ENCODE peak calls at places on chromosomes 13 and 19, in eight cellular contexts. One of them, this sample, is unnamed.

GRCh38 chr19:7004313-7004931 is 16.8 kb downstream of the MBD3L2B start:
- DNase-seq in progenitor cell of endocrine pancreas: no peak
- DNase-seq in Peyer's patch: no peak
- DNase-seq in omental fat pad: no peak
- DNase-seq in nephron progenitor cell: peak
- DNase-seq in retinal pigment epithelial cell: peak
- DNase-seq in astrocyte: no peak
- DNase-seq in MCF 10A: peak
- DNase-seq in this sample: no peak

GRCh38 chr19:2043269-2043641 is 7.8 kb downstream of the MKNK2 start:
- DNase-seq in progenitor cell of endocrine pancreas: no peak
- DNase-seq in Peyer's patch: peak
- DNase-seq in omental fat pad: no peak
- DNase-seq in nephron progenitor cell: no peak
- DNase-seq in retinal pigment epithelial cell: no peak
- DNase-seq in astrocyte: no peak
- DNase-seq in MCF 10A: no peak
- DNase-seq in this sample: no peak

GRCh38 chr19:50330365-50331078 is 1.3 kb upstream of the KCNC3 start:
- DNase-seq in progenitor cell of endocrine pancreas: peak
- DNase-seq in Peyer's patch: peak
- DNase-seq in omental fat pad: no peak
- DNase-seq in nephron progenitor cell: peak
- DNase-seq in retinal pigment epithelial cell: no peak
- DNase-seq in astrocyte: no peak
- DNase-seq in MCF 10A: no peak
- DNase-seq in this sample: peak

GRCh38 chr19:10946964-10947657 is 13.7 kb upstream of the SMARCA4 start:
- DNase-seq in progenitor cell of endocrine pancreas: no peak
- DNase-seq in Peyer's patch: no peak
- DNase-seq in omental fat pad: no peak
- DNase-seq in nephron progenitor cell: no peak
- DNase-seq in retinal pigment epithelial cell: peak
- DNase-seq in astrocyte: peak
- DNase-seq in MCF 10A: peak
- DNase-seq in this sample: no peak

GRCh38 chr19:16661480-16662034 is 618 bp downstream of the TMEM38A start:
- DNase-seq in progenitor cell of endocrine pancreas: peak
- DNase-seq in Peyer's patch: peak
- DNase-seq in omental fat pad: no peak
- DNase-seq in nephron progenitor cell: peak
- DNase-seq in retinal pigment epithelial cell: no peak
- DNase-seq in astrocyte: no peak
- DNase-seq in MCF 10A: no peak
- DNase-seq in this sample: peak

GRCh38 chr19:58356236-58356970 is 3.1 kb upstream of the A1BG start:
- DNase-seq in progenitor cell of endocrine pancreas: no peak
- DNase-seq in Peyer's patch: no peak
- DNase-seq in omental fat pad: no peak
- DNase-seq in nephron progenitor cell: no peak
- DNase-seq in retinal pigment epithelial cell: no peak
- DNase-seq in astrocyte: no peak
- DNase-seq in MCF 10A: no peak
- DNase-seq in this sample: peak

GRCh38 chr13:97976551-97977375 is 23.3 kb downstream of the IPO5 start:
- DNase-seq in progenitor cell of endocrine pancreas: peak
- DNase-seq in Peyer's patch: no peak
- DNase-seq in omental fat pad: no peak
- DNase-seq in nephron progenitor cell: peak
- DNase-seq in retinal pigment epithelial cell: no peak
- DNase-seq in astrocyte: no peak
- DNase-seq in MCF 10A: no peak
- DNase-seq in this sample: no peak

GRCh38 chr13:76879211-76879875 is 6.9 kb downstream of the KCTD12 start:
- DNase-seq in progenitor cell of endocrine pancreas: no peak
- DNase-seq in Peyer's patch: no peak
- DNase-seq in omental fat pad: no peak
- DNase-seq in nephron progenitor cell: no peak
- DNase-seq in retinal pigment epithelial cell: no peak
- DNase-seq in astrocyte: peak
- DNase-seq in MCF 10A: peak
- DNase-seq in this sample: no peak

GRCh38 chr19:50547385-50548190 is 20.6 kb downstream of the LRRC4B start:
- DNase-seq in progenitor cell of endocrine pancreas: no peak
- DNase-seq in Peyer's patch: no peak
- DNase-seq in omental fat pad: no peak
- DNase-seq in nephron progenitor cell: no peak
- DNase-seq in retinal pigment epithelial cell: no peak
- DNase-seq in astrocyte: no peak
- DNase-seq in MCF 10A: no peak
- DNase-seq in this sample: no peak

GRCh38 chr19:13574933-13575332 is 68.7 kb upstream of the CACNA1A start:
- DNase-seq in progenitor cell of endocrine pancreas: no peak
- DNase-seq in Peyer's patch: no peak
- DNase-seq in omental fat pad: no peak
- DNase-seq in nephron progenitor cell: peak
- DNase-seq in retinal pigment epithelial cell: no peak
- DNase-seq in astrocyte: no peak
- DNase-seq in MCF 10A: no peak
- DNase-seq in this sample: no peak

GRCh38 chr19:51441410-51442390 is 16.6 kb downstream of the SIGLEC8 start:
- DNase-seq in progenitor cell of endocrine pancreas: no peak
- DNase-seq in Peyer's patch: no peak
- DNase-seq in omental fat pad: no peak
- DNase-seq in nephron progenitor cell: no peak
- DNase-seq in retinal pigment epithelial cell: no peak
- DNase-seq in astrocyte: no peak
- DNase-seq in MCF 10A: peak
- DNase-seq in this sample: no peak

GRCh38 chr19:13057147-13057572 is 45.5 kb downstream of the LYL1 start:
- DNase-seq in progenitor cell of endocrine pancreas: no peak
- DNase-seq in Peyer's patch: no peak
- DNase-seq in omental fat pad: no peak
- DNase-seq in nephron progenitor cell: no peak
- DNase-seq in retinal pigment epithelial cell: no peak
- DNase-seq in astrocyte: no peak
- DNase-seq in MCF 10A: no peak
- DNase-seq in this sample: no peak

GRCh38 chr19:49497047-49497789 is 984 bp downstream of the RPS11 start:
- DNase-seq in progenitor cell of endocrine pancreas: no peak
- DNase-seq in Peyer's patch: peak
- DNase-seq in omental fat pad: no peak
- DNase-seq in nephron progenitor cell: no peak
- DNase-seq in retinal pigment epithelial cell: no peak
- DNase-seq in astrocyte: no peak
- DNase-seq in MCF 10A: peak
- DNase-seq in this sample: no peak

GRCh38 chr13:30027569-30028455 is 177.4 kb upstream of the UBL3 start:
- DNase-seq in progenitor cell of endocrine pancreas: no peak
- DNase-seq in Peyer's patch: no peak
- DNase-seq in omental fat pad: no peak
- DNase-seq in nephron progenitor cell: no peak
- DNase-seq in retinal pigment epithelial cell: no peak
- DNase-seq in astrocyte: no peak
- DNase-seq in MCF 10A: no peak
- DNase-seq in this sample: no peak

GRCh38 chr13:59247166-59247565 is 916.6 kb downstream of the DIAPH3 start:
- DNase-seq in progenitor cell of endocrine pancreas: no peak
- DNase-seq in Peyer's patch: no peak
- DNase-seq in omental fat pad: no peak
- DNase-seq in nephron progenitor cell: no peak
- DNase-seq in retinal pigment epithelial cell: no peak
- DNase-seq in astrocyte: no peak
- DNase-seq in MCF 10A: peak
- DNase-seq in this sample: no peak

GRCh38 chr13:99196466-99197256 is 4.0 kb upstream of the UBAC2 start:
- DNase-seq in progenitor cell of endocrine pancreas: no peak
- DNase-seq in Peyer's patch: no peak
- DNase-seq in omental fat pad: no peak
- DNase-seq in nephron progenitor cell: no peak
- DNase-seq in retinal pigment epithelial cell: no peak
- DNase-seq in astrocyte: no peak
- DNase-seq in MCF 10A: peak
- DNase-seq in this sample: no peak

GRCh38 chr13:99199541-99200432 is 867 bp upstream of the UBAC2 start:
- DNase-seq in progenitor cell of endocrine pancreas: no peak
- DNase-seq in Peyer's patch: no peak
- DNase-seq in omental fat pad: no peak
- DNase-seq in nephron progenitor cell: no peak
- DNase-seq in retinal pigment epithelial cell: no peak
- DNase-seq in astrocyte: no peak
- DNase-seq in MCF 10A: peak
- DNase-seq in this sample: no peak

GRCh38 chr13:99198630-99199029 is 2.0 kb upstream of the UBAC2 start:
- DNase-seq in progenitor cell of endocrine pancreas: no peak
- DNase-seq in Peyer's patch: no peak
- DNase-seq in omental fat pad: no peak
- DNase-seq in nephron progenitor cell: no peak
- DNase-seq in retinal pigment epithelial cell: no peak
- DNase-seq in astrocyte: no peak
- DNase-seq in MCF 10A: no peak
- DNase-seq in this sample: no peak

GRCh38 chr13:99200433-99201167 is at the start of gene UBAC2:
- DNase-seq in progenitor cell of endocrine pancreas: peak
- DNase-seq in Peyer's patch: peak
- DNase-seq in omental fat pad: peak
- DNase-seq in nephron progenitor cell: peak
- DNase-seq in retinal pigment epithelial cell: peak
- DNase-seq in astrocyte: peak
- DNase-seq in MCF 10A: peak
- DNase-seq in this sample: peak

GRCh38 chr13:99197257-99197651 is 3.4 kb upstream of the UBAC2 start:
- DNase-seq in progenitor cell of endocrine pancreas: no peak
- DNase-seq in Peyer's patch: no peak
- DNase-seq in omental fat pad: no peak
- DNase-seq in nephron progenitor cell: no peak
- DNase-seq in retinal pigment epithelial cell: no peak
- DNase-seq in astrocyte: no peak
- DNase-seq in MCF 10A: no peak
- DNase-seq in this sample: no peak
- TF ChIP-seq CTCF in progenitor cell of endocrine pancreas: no peak
- TF ChIP-seq CTCF in Peyer's patch: no peak
- TF ChIP-seq CTCF in omental fat pad: no peak
- TF ChIP-seq CTCF in nephron progenitor cell: no peak
- TF ChIP-seq CTCF in retinal pigment epithelial cell: no peak
- TF ChIP-seq CTCF in astrocyte: no peak
- TF ChIP-seq CTCF in MCF 10A: no peak
- TF ChIP-seq CTCF in this sample: no peak

GRCh38 chr19:48495391-48495790 is 16.2 kb downstream of the LMTK3 start:
- DNase-seq in progenitor cell of endocrine pancreas: no peak
- DNase-seq in Peyer's patch: no peak
- DNase-seq in omental fat pad: no peak
- DNase-seq in nephron progenitor cell: no peak
- DNase-seq in retinal pigment epithelial cell: no peak
- DNase-seq in astrocyte: no peak
- DNase-seq in MCF 10A: no peak
- DNase-seq in this sample: no peak
- TF ChIP-seq CTCF in progenitor cell of endocrine pancreas: no peak
- TF ChIP-seq CTCF in Peyer's patch: no peak
- TF ChIP-seq CTCF in omental fat pad: no peak
- TF ChIP-seq CTCF in nephron progenitor cell: no peak
- TF ChIP-seq CTCF in retinal pigment epithelial cell: no peak
- TF ChIP-seq CTCF in astrocyte: no peak
- TF ChIP-seq CTCF in MCF 10A: no peak
- TF ChIP-seq CTCF in this sample: no peak

DNA sequence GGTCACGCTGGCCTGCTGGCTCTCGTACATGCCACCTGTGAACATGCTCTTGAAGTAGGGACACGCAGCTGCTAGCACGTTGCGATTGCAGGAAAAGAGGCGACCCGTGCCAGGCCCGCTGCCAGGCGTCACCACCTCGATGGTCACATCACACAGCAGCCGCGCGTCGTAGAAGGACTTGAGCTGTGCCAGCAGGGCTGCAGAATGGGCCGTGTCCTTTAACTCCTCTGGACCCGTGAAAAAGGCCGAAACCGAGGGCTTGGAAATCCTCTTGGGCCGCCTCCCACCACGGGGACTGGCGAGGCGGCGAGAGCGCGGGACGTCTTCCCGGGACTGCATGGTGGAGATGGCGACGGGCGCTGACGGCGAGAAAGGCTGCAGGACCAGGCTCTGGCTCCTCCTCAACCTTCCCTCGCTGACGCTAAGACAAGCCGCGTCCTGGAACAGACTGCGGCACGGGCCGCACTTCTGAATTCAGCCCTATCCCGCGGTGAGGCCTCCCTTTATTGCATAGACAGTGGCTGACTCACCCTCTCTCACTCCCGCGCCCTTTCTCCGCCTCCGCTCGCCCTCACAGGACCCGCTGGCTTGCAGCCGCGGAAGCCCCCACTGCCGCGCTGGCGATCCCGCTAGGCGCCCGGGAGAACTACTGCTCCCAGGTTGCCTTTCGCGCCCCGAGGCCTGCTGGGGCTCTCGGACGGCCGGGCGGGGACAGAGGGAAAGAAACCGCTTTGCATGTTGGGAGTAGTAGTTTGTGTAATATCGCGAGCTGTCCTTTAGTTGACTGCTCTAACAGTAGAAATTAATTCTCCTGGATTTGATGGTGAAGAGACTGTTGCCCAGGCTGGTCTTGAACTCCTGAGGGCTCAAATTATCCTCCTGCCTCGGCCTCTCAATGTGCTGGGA is at the start of gene KBTBD7:
- DNase-seq in progenitor cell of endocrine pancreas: peak
- DNase-seq in Peyer's patch: peak
- DNase-seq in omental fat pad: peak
- DNase-seq in nephron progenitor cell: peak
- DNase-seq in retinal pigment epithelial cell: peak
- DNase-seq in astrocyte: peak
- DNase-seq in MCF 10A: peak
- DNase-seq in this sample: peak
- TF ChIP-seq CTCF in progenitor cell of endocrine pancreas: no peak
- TF ChIP-seq CTCF in Peyer's patch: peak
- TF ChIP-seq CTCF in omental fat pad: no peak
- TF ChIP-seq CTCF in nephron progenitor cell: no peak
- TF ChIP-seq CTCF in retinal pigment epithelial cell: no peak
- TF ChIP-seq CTCF in astrocyte: no peak
- TF ChIP-seq CTCF in MCF 10A: no peak
- TF ChIP-seq CTCF in this sample: peak

DNA sequence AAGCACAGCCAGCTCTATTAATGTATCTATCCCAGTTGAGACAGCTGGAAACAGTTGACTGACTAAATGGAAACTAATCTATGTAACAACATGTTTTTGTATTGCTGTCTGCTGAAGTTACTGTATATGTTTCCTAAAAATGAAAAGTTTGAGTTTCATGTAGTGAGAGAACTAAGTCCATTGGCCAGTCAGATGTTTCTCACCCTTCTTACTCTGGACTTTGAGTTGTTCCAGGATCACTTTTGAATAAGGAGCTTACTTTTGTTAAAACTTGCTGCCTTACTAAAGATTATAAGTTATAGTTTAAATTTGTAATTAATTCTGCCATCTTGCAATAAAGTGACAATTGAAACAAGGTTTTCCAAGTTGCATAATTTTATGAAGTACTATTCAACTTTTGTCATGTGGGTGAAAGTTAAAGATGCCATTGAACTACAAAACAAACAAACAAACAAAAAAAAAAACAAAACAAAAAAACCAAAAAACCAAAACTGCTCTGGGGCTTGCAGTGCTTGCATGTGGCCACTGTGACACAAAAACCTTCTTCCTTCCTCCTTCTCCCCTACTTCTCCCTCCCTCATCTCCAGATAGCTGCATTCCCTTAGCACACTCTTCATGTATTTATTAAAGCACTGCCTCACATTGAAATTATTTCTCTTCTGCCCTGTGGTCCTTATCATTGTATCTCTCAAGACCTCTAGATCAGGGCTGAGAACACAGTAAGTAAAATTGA is 15.3 kb downstream of the WDFY2 start:
- DNase-seq in progenitor cell of endocrine pancreas: no peak
- DNase-seq in Peyer's patch: no peak
- DNase-seq in omental fat pad: no peak
- DNase-seq in nephron progenitor cell: no peak
- DNase-seq in retinal pigment epithelial cell: no peak
- DNase-seq in astrocyte: no peak
- DNase-seq in MCF 10A: no peak
- DNase-seq in this sample: no peak
- TF ChIP-seq CTCF in progenitor cell of endocrine pancreas: no peak
- TF ChIP-seq CTCF in Peyer's patch: no peak
- TF ChIP-seq CTCF in omental fat pad: no peak
- TF ChIP-seq CTCF in nephron progenitor cell: no peak
- TF ChIP-seq CTCF in retinal pigment epithelial cell: no peak
- TF ChIP-seq CTCF in astrocyte: no peak
- TF ChIP-seq CTCF in MCF 10A: no peak
- TF ChIP-seq CTCF in this sample: peak